ENCODE peak calls at places on chromosome 11, in ten cellular contexts. A is central memory CD4-positive, alpha-beta T cell; V is stimulated activated CD8-positive, alpha-beta memory T cell treated with anti-CD3 and anti-CD28 coated beads, Interleukin-12 subunit alpha, Interleukin-12 subunit beta, amount 100 ng/mL, for 1 hour; B is pancreas; P is NCI-H1092 treated with DMSO at 0.1 percent for 48 hours; G is heart left ventricle; Z is activated CD4-positive, alpha-beta T cell treated with anti-CD3 and anti-CD28 coated beads, Interleukin-2, amount 50 U/mL, for 24 hours; K is activated T-helper 1 cell treated with Interleukin-2 at 50 U/mL for 16 hours; W is lower leg skin; T is activated CD8-positive, alpha-beta memory T cell treated with anti-CD3 and anti-CD28 coated beads for 48 hours. Y is an unnamed sample.

GRCh38 chr11:128458316-128458715 is 129.0 kb downstream of the ETS1 start:
- DNase-seq in A (no peak), W (no peak), B (no peak), K (no peak), V (no peak), P (no peak), T (no peak), G (no peak), Z (no peak), Y (no peak)

GRCh38 chr11:134758342-134758931 is 346.4 kb upstream of the B3GAT1 start:
- DNase-seq in Z (no peak), B (no peak), G (no peak), P (no peak), W (no peak), V (no peak), K (no peak), T (no peak), A (no peak), Y (no peak)

GRCh38 chr11:86172894-86173293 is 71.7 kb upstream of the EED start:
- DNase-seq in A (no peak), Z (no peak), W (no peak), G (no peak), B (no peak), P (no peak), K (no peak), T (no peak), V (no peak), Y (no peak)

GRCh38 chr11:119434531-119435330 is 11.8 kb upstream of the THY1 start:
- DNase-seq in W (no peak), G (no peak), V (no peak), B (no peak), A (no peak), P (no peak), K (no peak), T (no peak), Z (no peak), Y (no peak)

GRCh38 chr11:35594680-35595079 is 23.6 kb upstream of the FJX1 start:
- DNase-seq in V (no peak), A (no peak), P (no peak), G (no peak), K (no peak), T (no peak), B (no peak), Z (no peak), W (no peak), Y (no peak)

GRCh38 chr11:65915821-65916251 is 3.0 kb downstream of the C11orf68 start:
- DNase-seq in A (no peak), V (no peak), G (peak; percentile 72), T (no peak), P (no peak), K (no peak), B (no peak), W (peak; percentile 98), Z (no peak), Y (peak; percentile 71)

GRCh38 chr11:100761806-100762205 is 74.7 kb downstream of the ARHGAP42 start:
- DNase-seq in A (no peak), W (no peak), G (no peak), P (no peak), V (no peak), T (no peak), K (no peak), Z (no peak), B (no peak), Y (no peak)

GRCh38 chr11:61922539-61922938 is 5.2 kb upstream of the RAB3IL1 start:
- DNase-seq in K (no peak), A (no peak), T (no peak), P (no peak), V (no peak), Z (no peak), W (peak; percentile 97), B (peak; percentile 42), G (peak; percentile 87), Y (peak; percentile 89)

GRCh38 chr11:63839508-63840355 is 822 bp downstream of the MARK2 start:
- DNase-seq in Z (no peak), B (peak; percentile 63), G (peak; percentile 38), A (peak; percentile 23), V (no peak), P (peak; percentile 46), T (no peak), K (no peak), W (no peak), Y (no peak)

GRCh38 chr11:60563553-60564235 is 48.5 kb downstream of the MS4A13 start:
- DNase-seq in W (no peak), T (no peak), A (no peak), P (no peak), Z (no peak), G (no peak), K (no peak), B (no peak), V (no peak), Y (no peak)

GRCh38 chr11:105466582-105467228 is 143.2 kb upstream of the GRIA4 start:
- DNase-seq in B (no peak), K (no peak), A (no peak), V (no peak), W (no peak), G (no peak), Z (no peak), T (no peak), P (no peak), Y (no peak)

GRCh38 chr11:106424111-106424510 is 346.6 kb downstream of the AASDHPPT start:
- DNase-seq in V (no peak), Z (no peak), P (no peak), G (no peak), T (no peak), B (no peak), A (no peak), K (no peak), W (no peak), Y (no peak)

GRCh38 chr11:121459413-121460041 is 6.8 kb upstream of the SORL1-AS1 start:
- DNase-seq in B (no peak), T (no peak), V (no peak), Z (no peak), W (peak; percentile 65), K (no peak), A (peak; percentile 57), G (no peak), P (peak; percentile 42), Y (no peak)

GRCh38 chr11:124538019-124538418 is 5.4 kb downstream of the OR8B12 start:
- DNase-seq in B (no peak), W (no peak), Z (no peak), P (no peak), T (no peak), G (peak; percentile 22), K (no peak), V (no peak), A (no peak), Y (no peak)

GRCh38 chr11:116179346-116179850 is 593.4 kb downstream of the BUD13 start:
- DNase-seq in B (no peak), Z (no peak), K (no peak), A (no peak), V (no peak), W (peak; percentile 56), G (no peak), P (no peak), T (no peak), Y (no peak)

GRCh38 chr11:20669833-20670684 is 673 bp downstream of the NELL1 start:
- DNase-seq in A (no peak), T (no peak), W (no peak), Z (no peak), G (no peak), B (no peak), K (no peak), P (no peak), V (no peak), Y (no peak)

Y was measured in left ventricle myocardium inferior.